ENCODE peak calls at places on chromosomes 13 and 19, in four cellular contexts. W, B, D and U are unnamed samples.

GRCh38 chr13:110392510-110393233 is 85.6 kb downstream of the COL4A2 start:
- DNase-seq in W (no peak), B (no peak), D (no peak), U (no peak)

GRCh38 chr13:38421590-38422560 is 72.2 kb downstream of the UFM1 start:
- DNase-seq in B (no peak), D (no peak), W (no peak), U (no peak)

GRCh38 chr13:24923305-24923640 is 159.3 kb downstream of the RNF17 start:
- DNase-seq in W (peak), D (no peak), B (no peak), U (peak)

GRCh38 chr19:16814526-16815100 is 14.6 kb upstream of the SIN3B start:
- DNase-seq in D (no peak), W (no peak), B (no peak), U (no peak)

GRCh38 chr19:55005684-55006488 is 32.2 kb downstream of the GP6 start:
- DNase-seq in W (peak), B (peak), D (peak), U (peak)

GRCh38 chr13:23558675-23559536 is 11.3 kb upstream of the TNFRSF19 start:
- DNase-seq in B (peak), W (no peak), D (no peak), U (peak)

GRCh38 chr19:55347442-55348009 is 7.0 kb downstream of the COX6B2 start:
- DNase-seq in W (no peak), B (no peak), D (no peak), U (no peak)

GRCh38 chr13:30141773-30142501 is 165.4 kb downstream of the KATNAL1 start:
- DNase-seq in D (no peak), B (no peak), W (no peak), U (no peak)

GRCh38 chr19:38093587-38093986 is 130.4 kb downstream of the DPF1 start:
- DNase-seq in B (no peak), W (no peak), D (no peak), U (no peak)

GRCh38 chr13:101116826-101117225 is 299.5 kb downstream of the NALCN start:
- DNase-seq in B (no peak), W (no peak), D (no peak), U (no peak)

GRCh38 chr13:20828540-20829364 is 55.0 kb upstream of the EEF1AKMT1 start:
- DNase-seq in D (no peak), B (peak), W (peak), U (peak)

GRCh38 chr19:3785464-3785937 is 680 bp downstream of the MATK start:
- DNase-seq in B (no peak), W (no peak), D (peak), U (no peak)

GRCh38 chr13:71880753-71881541 is 13.9 kb upstream of the DACH1 start:
- DNase-seq in D (no peak), B (no peak), W (no peak), U (no peak)

GRCh38 chr13:85864963-85865530 is 65.8 kb upstream of the SLITRK6 start:
- DNase-seq in D (no peak), B (peak), W (no peak), U (peak)

GRCh38 chr19:46009530-46010510 is 13.0 kb downstream of the PGLYRP1 start:
- DNase-seq in W (no peak), D (peak), B (peak), U (peak)

GRCh38 chr19:35901854-35902661 is at the start of gene HCST:
- DNase-seq in B (no peak), W (no peak), D (no peak), U (no peak)

GRCh38 chr13:101690871-101691270 is 238.4 kb downstream of the ITGBL1 start:
- DNase-seq in D (no peak), W (no peak), B (no peak), U (no peak)

GRCh38 chr13:27953671-27954405 is 15.3 kb downstream of the CDX2 start:
- DNase-seq in D (peak), B (peak), W (no peak), U (peak)

GRCh38 chr13:72062566-72062965 is 195.6 kb upstream of the DACH1 start:
- DNase-seq in W (no peak), D (no peak), B (no peak), U (no peak)

GRCh38 chr13:73767747-73768315 is 366.4 kb downstream of the KLF12 start:
- DNase-seq in W (no peak), B (peak), D (peak), U (peak)

GRCh38 chr13:107203146-107203847 is 635.4 kb upstream of the ARGLU1 start:
- DNase-seq in B (peak), D (peak), W (no peak), U (peak)

GRCh38 chr19:2330632-2331284 is 2.3 kb downstream of the SPPL2B start:
- DNase-seq in D (no peak), W (no peak), B (peak), U (no peak)

GRCh38 chr13:34412817-34413365 is 529.2 kb upstream of the NBEA start:
- DNase-seq in D (no peak), B (no peak), W (no peak), U (no peak)

GRCh38 chr13:41054919-41055619 is 6.2 kb upstream of the WBP4 start:
- DNase-seq in W (no peak), D (no peak), B (peak), U (peak)

GRCh38 chr19:1651548-1652394 is 644 bp downstream of the TCF3 start:
- DNase-seq in D (peak), W (no peak), B (no peak), U (peak)

GRCh38 chr19:50162988-50163387 is at the start of gene IZUMO2:
- DNase-seq in B (no peak), W (no peak), D (peak), U (no peak)

GRCh38 chr19:3467437-3468198 is 12.7 kb downstream of the SMIM24 start:
- DNase-seq in W (no peak), B (no peak), D (no peak), U (no peak)

GRCh38 chr13:99380921-99381645 is 73.9 kb upstream of the GPR183 start:
- DNase-seq in W (peak), D (no peak), B (no peak), U (no peak)

GRCh38 chr19:19444694-19445155 is 39.2 kb downstream of the GATAD2A start:
- DNase-seq in D (no peak), W (no peak), B (no peak), U (no peak)

GRCh38 chr19:15426485-15427349 is 7.9 kb upstream of the AKAP8L start:
- DNase-seq in B (no peak), W (no peak), D (no peak), U (no peak)

GRCh38 chr13:27978301-27978968 is 9.3 kb upstream of the CDX2 start:
- DNase-seq in D (no peak), B (no peak), W (no peak), U (peak)

GRCh38 chr19:44668985-44669764 is 2.1 kb upstream of the CEACAM19 start:
- DNase-seq in W (no peak), D (no peak), B (no peak), U (no peak)

GRCh38 chr19:44672226-44672625 is 944 bp downstream of the CEACAM19 start:
- DNase-seq in B (no peak), D (no peak), W (no peak), U (no peak)

GRCh38 chr19:44675516-44675915 is 4.2 kb downstream of the CEACAM19 start:
- DNase-seq in D (no peak), W (no peak), B (no peak), U (no peak)

GRCh38 chr19:44673510-44673909 is 2.2 kb downstream of the CEACAM19 start:
- DNase-seq in D (no peak), W (no peak), B (no peak), U (no peak)

GRCh38 chr19:44671400-44671799 is at the start of gene CEACAM19:
- DNase-seq in B (no peak), W (no peak), D (no peak), U (no peak)
- TF ChIP-seq BHLHE40 in B (no peak), W (no peak), D (no peak), U (no peak)

GRCh38 chr19:14383898-14384669 is 2.8 kb downstream of the ADGRE5 start:
- DNase-seq in D (peak), B (no peak), W (no peak), U (no peak)
- TF ChIP-seq FOXM1 in D (no peak), B (no peak), W (peak), U (no peak)

GRCh38 chr19:52962394-52963228 is at the start of gene ZNF816:
- DNase-seq in D (peak), W (peak), B (peak), U (peak)
- TF ChIP-seq SP1 in D (no peak), W (peak), B (no peak), U (peak)

DNA sequence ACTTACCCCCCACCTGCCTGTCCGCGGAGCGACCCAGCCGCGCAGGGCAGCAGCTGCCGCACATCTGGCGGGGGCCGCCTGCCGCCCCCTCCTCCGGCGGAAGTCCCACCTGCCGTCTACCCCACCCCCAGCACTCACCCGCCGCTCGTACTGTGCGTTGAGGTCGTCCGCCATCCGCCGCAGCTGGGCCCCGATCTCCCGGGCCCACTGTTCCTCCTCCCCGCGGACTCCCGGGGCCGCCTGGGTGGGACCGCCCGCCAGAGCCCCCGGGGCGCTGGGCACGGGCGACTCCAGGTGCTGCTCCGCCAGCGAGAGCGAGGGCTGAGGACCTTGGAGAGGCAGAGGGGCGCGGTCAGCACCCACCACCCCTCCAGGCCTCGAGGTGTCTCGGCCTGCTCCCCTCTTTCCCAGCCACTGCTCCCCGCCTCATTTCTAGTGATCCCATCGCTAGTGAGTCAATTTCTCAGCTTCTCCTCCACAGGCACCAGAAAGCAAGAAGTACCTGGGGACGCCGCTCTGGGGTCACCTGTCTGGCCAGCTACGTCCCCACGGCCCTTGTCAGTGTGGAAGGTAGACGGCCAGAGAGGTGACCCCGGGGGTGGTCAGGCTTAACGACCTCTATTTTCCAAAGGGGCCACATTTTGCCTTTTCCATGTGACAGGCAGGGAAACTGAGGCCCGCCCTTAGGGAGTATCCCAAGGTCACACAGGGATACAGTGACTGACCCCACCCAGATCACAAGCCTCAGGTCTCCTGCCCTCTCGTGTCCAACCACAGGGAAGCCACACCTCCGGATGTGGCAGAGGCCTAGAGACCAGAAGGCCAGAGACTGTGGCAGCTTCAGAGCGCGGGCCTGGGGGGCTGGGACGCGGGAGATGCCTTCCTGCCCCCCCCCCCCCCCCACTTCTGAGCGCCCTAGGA is 4.3 kb downstream of the BBC3 start:
- DNase-seq in B (peak), D (peak), W (peak), U (no peak)
- TF ChIP-seq BHLHE40 in B (no peak), D (peak), W (peak), U (no peak)